ENCODE peak calls at places on chromosome 15, in seven cellular contexts. One of them, this sample, is unnamed. For H3K4me1, the result is how much of the 10 kb centered on the place peaks cover.

GRCh38 chr15:40439461-40440299 is 1.1 kb upstream of the BAHD1 start:
- DNase-seq in mesendoderm: peak
- DNase-seq in GM23338: peak
- DNase-seq in kidney: no peak
- DNase-seq in esophagus squamous epithelium: no peak
- DNase-seq in small intestine: peak
- DNase-seq in sigmoid colon: no peak
- DNase-seq in this sample: no peak

GRCh38 chr15:74792227-74793016 is 10.5 kb downstream of the CSK start:
- DNase-seq in kidney: no peak
- DNase-seq in GM23338: no peak
- DNase-seq in small intestine: no peak
- DNase-seq in esophagus squamous epithelium: no peak
- DNase-seq in sigmoid colon: peak
- DNase-seq in mesendoderm: no peak
- DNase-seq in this sample: no peak

GRCh38 chr15:31379042-31379441 is 52.4 kb downstream of the KLF13 start:
- DNase-seq in mesendoderm: no peak
- DNase-seq in GM23338: no peak
- DNase-seq in kidney: no peak
- DNase-seq in small intestine: no peak
- DNase-seq in esophagus squamous epithelium: no peak
- DNase-seq in sigmoid colon: no peak
- DNase-seq in this sample: no peak

GRCh38 chr15:40957041-40957555 is 3.8 kb downstream of the CHAC1 start:
- DNase-seq in mesendoderm: no peak
- DNase-seq in sigmoid colon: no peak
- DNase-seq in kidney: peak
- DNase-seq in GM23338: no peak
- DNase-seq in esophagus squamous epithelium: no peak
- DNase-seq in small intestine: no peak
- DNase-seq in this sample: no peak

GRCh38 chr15:69997701-69998273 is 99.9 kb downstream of the TLE3 start:
- DNase-seq in mesendoderm: no peak
- DNase-seq in sigmoid colon: no peak
- DNase-seq in GM23338: no peak
- DNase-seq in small intestine: peak
- DNase-seq in esophagus squamous epithelium: no peak
- DNase-seq in kidney: peak
- DNase-seq in this sample: no peak

GRCh38 chr15:93479679-93480078 is 390.7 kb upstream of the RGMA start:
- DNase-seq in kidney: no peak
- DNase-seq in small intestine: no peak
- DNase-seq in esophagus squamous epithelium: no peak
- DNase-seq in mesendoderm: no peak
- DNase-seq in GM23338: no peak
- DNase-seq in sigmoid colon: peak
- DNase-seq in this sample: no peak

GRCh38 chr15:78075490-78076230 is 1.9 kb downstream of the TBC1D2B start:
- DNase-seq in GM23338: peak
- DNase-seq in small intestine: peak
- DNase-seq in esophagus squamous epithelium: no peak
- DNase-seq in kidney: no peak
- DNase-seq in sigmoid colon: peak
- DNase-seq in mesendoderm: peak
- DNase-seq in this sample: no peak

GRCh38 chr15:43258781-43259180 is 7.9 kb downstream of the TGM5 start:
- DNase-seq in kidney: no peak
- DNase-seq in sigmoid colon: no peak
- DNase-seq in mesendoderm: no peak
- DNase-seq in esophagus squamous epithelium: no peak
- DNase-seq in small intestine: no peak
- DNase-seq in GM23338: no peak
- DNase-seq in this sample: no peak

GRCh38 chr15:64017082-64017588 is 29.1 kb downstream of the DAPK2 start:
- DNase-seq in GM23338: no peak
- DNase-seq in sigmoid colon: no peak
- DNase-seq in esophagus squamous epithelium: no peak
- DNase-seq in mesendoderm: no peak
- DNase-seq in small intestine: peak
- DNase-seq in kidney: no peak
- DNase-seq in this sample: no peak

GRCh38 chr15:88476635-88477038 is 9.1 kb downstream of the MRPS11 start:
- DNase-seq in GM23338: peak
- DNase-seq in small intestine: peak
- DNase-seq in sigmoid colon: no peak
- DNase-seq in mesendoderm: peak
- DNase-seq in esophagus squamous epithelium: no peak
- DNase-seq in kidney: no peak
- DNase-seq in this sample: no peak

GRCh38 chr15:70269991-70270751 is 172.5 kb upstream of the TLE3 start:
- DNase-seq in small intestine: no peak
- DNase-seq in kidney: peak
- DNase-seq in esophagus squamous epithelium: no peak
- DNase-seq in GM23338: no peak
- DNase-seq in sigmoid colon: no peak
- DNase-seq in mesendoderm: no peak
- DNase-seq in this sample: no peak

GRCh38 chr15:57769266-57769665 is 62.8 kb downstream of the POLR2M start:
- DNase-seq in small intestine: no peak
- DNase-seq in GM23338: no peak
- DNase-seq in sigmoid colon: peak
- DNase-seq in kidney: peak
- DNase-seq in mesendoderm: no peak
- DNase-seq in esophagus squamous epithelium: no peak
- DNase-seq in this sample: no peak

GRCh38 chr15:74376825-74377581 is 9.6 kb upstream of the CYP11A1 start:
- DNase-seq in GM23338: no peak
- DNase-seq in mesendoderm: no peak
- DNase-seq in esophagus squamous epithelium: no peak
- DNase-seq in sigmoid colon: peak
- DNase-seq in kidney: no peak
- DNase-seq in small intestine: no peak
- DNase-seq in this sample: no peak

GRCh38 chr15:66135664-66136063 is 117.9 kb downstream of the MEGF11 start:
- DNase-seq in mesendoderm: no peak
- DNase-seq in esophagus squamous epithelium: no peak
- DNase-seq in small intestine: no peak
- DNase-seq in GM23338: no peak
- DNase-seq in sigmoid colon: no peak
- DNase-seq in kidney: no peak
- DNase-seq in this sample: no peak

GRCh38 chr15:88071141-88071540 is 185.4 kb downstream of the NTRK3 start:
- DNase-seq in GM23338: no peak
- DNase-seq in small intestine: no peak
- DNase-seq in kidney: no peak
- DNase-seq in mesendoderm: no peak
- DNase-seq in esophagus squamous epithelium: no peak
- DNase-seq in sigmoid colon: no peak
- DNase-seq in this sample: no peak

GRCh38 chr15:45355860-45356259 is 22.5 kb downstream of the GATM start:
- DNase-seq in sigmoid colon: no peak
- DNase-seq in esophagus squamous epithelium: no peak
- DNase-seq in small intestine: no peak
- DNase-seq in GM23338: no peak
- DNase-seq in mesendoderm: no peak
- DNase-seq in kidney: no peak
- DNase-seq in this sample: no peak

DNA sequence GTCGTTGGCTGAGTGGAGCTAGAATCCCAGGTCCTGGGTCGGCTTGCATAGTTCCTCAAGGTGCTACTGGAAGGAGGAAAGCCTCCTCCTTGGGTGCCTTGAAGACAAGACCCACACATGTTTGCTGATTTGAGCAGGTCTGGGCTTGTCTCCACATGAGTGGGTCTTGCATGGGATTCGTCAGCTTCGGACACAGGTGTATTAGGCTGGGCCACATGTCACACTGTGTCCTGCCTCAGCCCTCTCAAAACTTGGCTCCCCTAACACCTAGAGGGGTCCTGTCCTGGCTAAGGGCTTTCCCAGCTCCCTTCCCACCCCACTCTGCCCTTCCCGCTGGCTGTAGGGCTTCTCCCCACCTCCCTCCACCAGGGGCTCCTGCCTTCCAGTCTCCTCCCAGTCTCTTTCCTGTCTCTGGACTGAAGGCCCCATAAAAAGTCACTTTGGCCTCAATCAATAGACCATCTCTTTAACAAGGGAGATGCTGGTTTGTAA is 73.0 kb upstream of the ADPGK start:
- DNase-seq in sigmoid colon: no peak
- DNase-seq in mesendoderm: no peak
- DNase-seq in esophagus squamous epithelium: no peak
- DNase-seq in small intestine: no peak
- DNase-seq in kidney: no peak
- DNase-seq in GM23338: no peak
- DNase-seq in this sample: no peak
- H3K4me1 ChIP-seq in sigmoid colon: under half
- H3K4me1 ChIP-seq in mesendoderm: under half
- H3K4me1 ChIP-seq in esophagus squamous epithelium: under half
- H3K4me1 ChIP-seq in small intestine: under half
- H3K4me1 ChIP-seq in kidney: under half
- H3K4me1 ChIP-seq in GM23338: under half
- H3K4me1 ChIP-seq in this sample: under half

GRCh38 chr15:28986108-28986507 is 100.3 kb downstream of the APBA2 start:
- DNase-seq in mesendoderm: no peak
- DNase-seq in small intestine: no peak
- DNase-seq in kidney: no peak
- DNase-seq in esophagus squamous epithelium: no peak
- DNase-seq in sigmoid colon: no peak
- DNase-seq in GM23338: no peak
- DNase-seq in this sample: no peak
- H3K4me1 ChIP-seq in mesendoderm: under half
- H3K4me1 ChIP-seq in small intestine: under half
- H3K4me1 ChIP-seq in kidney: under half
- H3K4me1 ChIP-seq in esophagus squamous epithelium: under half
- H3K4me1 ChIP-seq in sigmoid colon: under half
- H3K4me1 ChIP-seq in GM23338: under half
- H3K4me1 ChIP-seq in this sample: under half

GRCh38 chr15:50883903-50884302 is 24.6 kb upstream of the AP4E1 start:
- DNase-seq in GM23338: no peak
- DNase-seq in small intestine: peak
- DNase-seq in sigmoid colon: no peak
- DNase-seq in kidney: no peak
- DNase-seq in esophagus squamous epithelium: no peak
- DNase-seq in mesendoderm: no peak
- DNase-seq in this sample: no peak
- H3K4me1 ChIP-seq in GM23338: under half
- H3K4me1 ChIP-seq in small intestine: under half
- H3K4me1 ChIP-seq in sigmoid colon: under half
- H3K4me1 ChIP-seq in kidney: under half
- H3K4me1 ChIP-seq in esophagus squamous epithelium: under half
- H3K4me1 ChIP-seq in mesendoderm: under half
- H3K4me1 ChIP-seq in this sample: under half

GRCh38 chr15:72488558-72488957 is 14.4 kb downstream of the ARIH1 start:
- DNase-seq in small intestine: no peak
- DNase-seq in kidney: no peak
- DNase-seq in mesendoderm: no peak
- DNase-seq in sigmoid colon: no peak
- DNase-seq in GM23338: no peak
- DNase-seq in esophagus squamous epithelium: no peak
- DNase-seq in this sample: no peak
- H3K4me1 ChIP-seq in small intestine: under half
- H3K4me1 ChIP-seq in kidney: under half
- H3K4me1 ChIP-seq in mesendoderm: under half
- H3K4me1 ChIP-seq in sigmoid colon: half or more
- H3K4me1 ChIP-seq in GM23338: under half
- H3K4me1 ChIP-seq in esophagus squamous epithelium: under half
- H3K4me1 ChIP-seq in this sample: under half

GRCh38 chr15:55319537-55320325 is 709 bp downstream of the PIGB start:
- DNase-seq in kidney: no peak
- DNase-seq in mesendoderm: no peak
- DNase-seq in sigmoid colon: no peak
- DNase-seq in small intestine: peak
- DNase-seq in esophagus squamous epithelium: no peak
- DNase-seq in GM23338: no peak
- DNase-seq in this sample: no peak
- H3K4me1 ChIP-seq in kidney: under half
- H3K4me1 ChIP-seq in mesendoderm: under half
- H3K4me1 ChIP-seq in sigmoid colon: under half
- H3K4me1 ChIP-seq in small intestine: under half
- H3K4me1 ChIP-seq in esophagus squamous epithelium: under half
- H3K4me1 ChIP-seq in GM23338: under half
- H3K4me1 ChIP-seq in this sample: under half

This sample was measured in effector memory CD4-positive, alpha-beta T cell.